ENCODE peak calls at places on chromosomes 16 and 17, in ten cellular contexts. G is uterus, Y is A549, B is ovary, W is right lobe of liver, E is tibial nerve, Z is upper lobe of left lung, I is stomach, X is gastrocnemius medialis, D is esophagus muscularis mucosa. F is an unnamed sample. For H3K4me1, the result is how much of the 10 kb centered on the place peaks cover.

GRCh38 chr16:30771726-30772125 is 9.6 kb downstream of the RNF40 start:
- DNase-seq in D (no peak), G (no peak), W (no peak), E (no peak), B (no peak), X (no peak), I (no peak), Y (no peak), Z (no peak), F (no peak)

GRCh38 chr17:31400481-31400950 is 9.0 kb downstream of the RAB11FIP4 start:
- DNase-seq in X (no peak), G (no peak), I (no peak), W (no peak), D (no peak), B (no peak), Y (no peak), Z (no peak), E (no peak), F (no peak)

GRCh38 chr16:80554037-80554436 is 13.2 kb downstream of the DYNLRB2 start:
- DNase-seq in Y (no peak), E (no peak), D (no peak), G (no peak), B (no peak), Z (no peak), X (no peak), I (no peak), W (no peak), F (no peak)

GRCh38 chr16:54374136-54374535 is 87.5 kb upstream of the IRX3 start:
- DNase-seq in I (no peak), X (no peak), Z (no peak), W (no peak), Y (no peak), G (no peak), E (no peak), B (no peak), D (no peak), F (no peak)

GRCh38 chr16:29198731-29199521 is 207.6 kb downstream of the NPIPB11 start:
- DNase-seq in X (no peak), W (no peak), B (no peak), G (peak), Y (no peak), Z (peak), I (no peak), E (no peak), D (no peak), F (peak)

GRCh38 chr17:78357687-78358537 is 2.0 kb downstream of the SOCS3 start:
- DNase-seq in X (no peak), W (no peak), D (no peak), E (no peak), B (no peak), Y (peak), Z (no peak), G (no peak), I (no peak), F (no peak)

GRCh38 chr16:57575468-57576277 is 33.2 kb downstream of the ADGRG5 start:
- DNase-seq in I (no peak), Y (no peak), W (no peak), B (no peak), G (peak), D (peak), X (no peak), E (no peak), Z (no peak), F (no peak)

GRCh38 chr16:75043175-75043937 is 44.5 kb downstream of the ZNRF1 start:
- DNase-seq in Y (no peak), W (no peak), I (no peak), B (no peak), X (no peak), E (no peak), G (no peak), D (no peak), Z (no peak), F (no peak)

GRCh38 chr16:56613706-56614105 is 5.3 kb downstream of the MT2A start:
- DNase-seq in X (no peak), Z (no peak), D (no peak), Y (no peak), E (no peak), W (no peak), I (no peak), B (no peak), G (no peak), F (no peak)

GRCh38 chr16:48949636-48950035 is 332.0 kb downstream of the CBLN1 start:
- DNase-seq in I (no peak), E (no peak), X (no peak), W (no peak), Y (no peak), Z (no peak), B (no peak), G (no peak), D (no peak), F (no peak)

GRCh38 chr16:85205747-85206471 is 93.6 kb upstream of the CIBAR2 start:
- DNase-seq in X (peak), Y (peak), Z (no peak), B (peak), I (no peak), E (peak), G (peak), W (no peak), D (no peak), F (peak)
- TF ChIP-seq POLR2A in X (no peak), Y (no peak), Z (no peak), B (no peak), I (no peak), E (no peak), G (no peak), W (no peak), D (no peak), F (no peak)

GRCh38 chr17:1627987-1628855 is at the start of gene SLC43A2:
- DNase-seq in Z (peak), I (peak), E (peak), D (no peak), Y (peak), W (peak), G (peak), X (peak), B (peak), F (peak)
- H3K27ac ChIP-seq in Z (peak), I (peak), E (peak), D (peak), Y (peak), W (peak), G (peak), X (peak), B (peak), F (peak)

GRCh38 chr16:81739503-81739902 is 39.6 kb upstream of the PLCG2 start:
- DNase-seq in I (no peak), E (no peak), B (no peak), Y (no peak), X (no peak), D (no peak), W (no peak), G (no peak), Z (no peak), F (no peak)

GRCh38 chr16:81737885-81738536 is 41.1 kb upstream of the PLCG2 start:
- DNase-seq in Z (peak), E (peak), W (peak), I (peak), G (peak), Y (peak), B (peak), X (peak), D (peak), F (peak)

GRCh38 chr16:81744385-81744784 is 34.7 kb upstream of the PLCG2 start:
- DNase-seq in W (no peak), E (no peak), B (no peak), I (no peak), X (no peak), D (no peak), G (no peak), Z (no peak), Y (no peak), F (no peak)

GRCh38 chr16:81738831-81739496 is 40.1 kb upstream of the PLCG2 start:
- DNase-seq in Z (peak), E (peak), Y (no peak), X (peak), G (no peak), B (no peak), W (peak), D (no peak), I (peak), F (peak)

GRCh38 chr16:81740163-81740562 is 38.9 kb upstream of the PLCG2 start:
- DNase-seq in X (no peak), D (no peak), I (no peak), G (no peak), Y (no peak), Z (no peak), W (no peak), E (no peak), B (no peak), F (no peak)
- H3K4me1 ChIP-seq in X (under half), D (under half), I (under half), G (under half), Y (under half), Z (under half), W (under half), E (under half), B (under half), F (under half)

GRCh38 chr16:12575288-12575687 is 228.4 kb downstream of the CPPED1 start:
- DNase-seq in E (no peak), B (no peak), I (no peak), D (no peak), G (no peak), Y (no peak), X (no peak), W (no peak), Z (no peak), F (no peak)

GRCh38 chr16:12572316-12572985 is 231.2 kb downstream of the CPPED1 start:
- DNase-seq in I (no peak), Y (no peak), E (no peak), W (no peak), D (no peak), Z (no peak), X (no peak), G (no peak), B (no peak), F (no peak)

GRCh38 chr16:12573730-12574383 is 229.8 kb downstream of the CPPED1 start:
- DNase-seq in Y (peak), W (peak), Z (peak), D (no peak), I (peak), B (no peak), E (no peak), G (no peak), X (no peak), F (no peak)

GRCh38 chr16:12574721-12575120 is 229.0 kb downstream of the CPPED1 start:
- DNase-seq in G (no peak), W (no peak), Y (no peak), X (no peak), D (no peak), B (no peak), Z (no peak), E (no peak), I (no peak), F (no peak)

GRCh38 chr16:12573300-12573699 is 230.4 kb downstream of the CPPED1 start:
- DNase-seq in E (no peak), Y (no peak), G (no peak), Z (peak), B (no peak), I (no peak), X (no peak), W (no peak), D (no peak), F (no peak)
- TF ChIP-seq POLR2A in E (no peak), Y (no peak), G (no peak), Z (no peak), B (no peak), I (no peak), X (no peak), W (no peak), D (no peak), F (no peak)

GRCh38 chr16:86061318-86061695 is 162.3 kb downstream of the IRF8 start:
- DNase-seq in Z (no peak), G (no peak), X (no peak), I (no peak), B (no peak), Y (no peak), E (no peak), W (no peak), D (no peak), F (no peak)

GRCh38 chr16:86061771-86062170 is 162.8 kb downstream of the IRF8 start:
- DNase-seq in Y (no peak), G (peak), B (no peak), D (no peak), W (no peak), X (no peak), Z (no peak), I (no peak), E (no peak), F (peak)

GRCh38 chr16:86060381-86061317 is 161.7 kb downstream of the IRF8 start:
- DNase-seq in Z (no peak), G (no peak), D (no peak), Y (no peak), I (no peak), W (no peak), X (no peak), B (no peak), E (no peak), F (no peak)

GRCh38 chr16:86062271-86062965 is 163.5 kb downstream of the IRF8 start:
- DNase-seq in E (no peak), G (no peak), B (no peak), Y (no peak), I (no peak), X (no peak), Z (no peak), W (no peak), D (no peak), F (no peak)

GRCh38 chr16:86059253-86060171 is 160.6 kb downstream of the IRF8 start:
- DNase-seq in I (no peak), Y (no peak), Z (no peak), E (peak), B (peak), G (peak), W (no peak), D (no peak), X (peak), F (peak)
- H3K27ac ChIP-seq in I (peak), Y (no peak), Z (peak), E (peak), B (no peak), G (peak), W (no peak), D (peak), X (no peak), F (peak)

GRCh38 chr17:65022137-65022536 is 34.4 kb downstream of the GNA13 start:
- DNase-seq in D (no peak), X (no peak), W (no peak), E (no peak), B (no peak), Z (no peak), I (no peak), Y (no peak), G (no peak), F (no peak)

GRCh38 chr17:65022751-65023421 is 33.7 kb downstream of the GNA13 start:
- DNase-seq in B (no peak), X (no peak), D (no peak), W (no peak), G (no peak), Z (no peak), Y (no peak), I (no peak), E (no peak), F (no peak)

GRCh38 chr17:65018612-65019290 is 37.8 kb downstream of the GNA13 start:
- DNase-seq in Z (no peak), G (no peak), B (no peak), W (no peak), D (no peak), I (no peak), Y (no peak), X (no peak), E (no peak), F (no peak)

GRCh38 chr17:65017375-65017774 is 39.2 kb downstream of the GNA13 start:
- DNase-seq in Z (no peak), X (no peak), D (no peak), E (no peak), I (no peak), B (peak), W (no peak), Y (no peak), G (no peak), F (no peak)

GRCh38 chr17:65020284-65020683 is 36.3 kb downstream of the GNA13 start:
- DNase-seq in X (no peak), G (no peak), D (no peak), Y (no peak), E (no peak), I (no peak), Z (no peak), B (no peak), W (no peak), F (no peak)
- H3K4me1 ChIP-seq in X (half or more), G (under half), D (half or more), Y (half or more), E (half or more), I (half or more), Z (half or more), B (under half), W (under half), F (half or more)

DNA sequence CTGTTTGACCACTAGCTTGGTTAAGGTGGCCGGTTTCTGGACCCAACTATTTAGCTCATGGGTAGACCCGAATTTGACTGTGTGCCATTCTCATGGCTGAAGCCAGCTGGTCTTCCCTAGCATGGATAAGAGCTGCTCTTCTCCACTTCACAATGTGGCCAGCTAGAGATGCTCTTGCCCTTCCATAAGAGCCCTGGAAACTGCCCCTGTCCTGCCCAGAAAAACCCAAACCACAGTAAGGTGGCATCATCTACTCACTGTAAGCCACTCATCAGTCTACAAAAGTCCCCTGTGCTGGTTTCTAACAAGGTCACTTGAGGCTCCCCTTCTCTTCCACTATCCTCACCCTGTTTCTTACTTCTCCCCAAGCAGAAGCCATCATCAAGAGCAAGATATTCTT is 165.1 kb downstream of the HS3ST2 start:
- DNase-seq in D (no peak), E (no peak), I (no peak), Y (peak), G (no peak), Z (no peak), W (no peak), B (no peak), X (no peak), F (no peak)
- TF ChIP-seq POLR2A in D (no peak), E (no peak), I (no peak), Y (no peak), G (no peak), Z (no peak), W (no peak), B (no peak), X (no peak), F (no peak)